ENCODE peak calls at places on chromosomes 12 and 14, in five cellular contexts. A, R, U, M and T are unnamed samples.
A peak's percentile ranks its signal among the peaks of the same experiment; 100 is the strongest.

GRCh38 chr12:105235747-105236476 is at the start of gene APPL2:
- DNase-seq in U (peak; percentile 80), M (peak; percentile 94), R (peak; percentile 92), A (peak; percentile 91), T (peak; percentile 92)

GRCh38 chr12:46401703-46402102 is 29.1 kb upstream of the SLC38A2 start:
- DNase-seq in U (no peak), M (no peak), R (no peak), A (no peak), T (no peak)

GRCh38 chr12:48889679-48890078 is 24.0 kb upstream of the RND1 start:
- DNase-seq in M (no peak), U (no peak), A (no peak), R (no peak), T (no peak)

GRCh38 chr12:22190-22529 is 44.4 kb upstream of the IQSEC3 start:
- DNase-seq in M (peak; percentile 34), R (no peak), U (no peak), A (no peak), T (no peak)

GRCh38 chr12:32455607-32456063 is 56.3 kb downstream of the FGD4 start:
- DNase-seq in A (no peak), R (no peak), U (no peak), M (no peak), T (no peak)

GRCh38 chr12:47803196-47803875 is 16.4 kb downstream of the HDAC7 start:
- DNase-seq in U (no peak), M (peak; percentile 61), R (no peak), A (no peak), T (no peak)

GRCh38 chr12:104694711-104695110 is 238.0 kb downstream of the CHST11 start:
- DNase-seq in M (no peak), A (no peak), U (no peak), R (no peak), T (no peak)

GRCh38 chr12:50024804-50025186 is 499 bp downstream of the RACGAP1 start:
- DNase-seq in A (no peak), U (no peak), R (no peak), M (no peak), T (no peak)

GRCh38 chr12:54032627-54033100 is at the start of gene HOXC5:
- DNase-seq in R (peak; percentile 67), A (peak; percentile 84), U (peak; percentile 73), M (no peak), T (peak; percentile 68)

GRCh38 chr12:120093592-120094355 is 22.8 kb downstream of the RAB35 start:
- DNase-seq in A (no peak), U (no peak), R (no peak), M (peak; percentile 73), T (no peak)

GRCh38 chr14:105774001-105774400 is 247.6 kb downstream of the TMEM121 start:
- DNase-seq in R (no peak), M (no peak), U (no peak), A (no peak), T (no peak)

GRCh38 chr14:73833024-73833423 is 18.6 kb upstream of the PTGR2 start:
- DNase-seq in M (no peak), R (no peak), A (no peak), U (no peak), T (no peak)

GRCh38 chr14:85867450-85867849 is 337.5 kb downstream of the FLRT2 start:
- DNase-seq in U (no peak), A (no peak), R (no peak), M (no peak), T (no peak)

GRCh38 chr12:88529531-88530488 is 50.5 kb downstream of the KITLG start:
- DNase-seq in A (no peak), U (no peak), R (no peak), M (no peak), T (no peak)

GRCh38 chr12:90896164-90896563 is 58.8 kb downstream of the CCER1 start:
- DNase-seq in A (no peak), U (no peak), R (no peak), M (no peak), T (no peak)

GRCh38 chr14:100906420-100906819 is 2.9 kb upstream of the RTL1 start:
- DNase-seq in A (no peak), U (no peak), M (no peak), R (no peak), T (no peak)

GRCh38 chr14:44204061-44204815 is 302.8 kb downstream of the FSCB start:
- DNase-seq in M (no peak), U (no peak), A (no peak), R (no peak), T (no peak)

GRCh38 chr12:53530920-53531319 is 23.6 kb upstream of the NPFF start:
- DNase-seq in U (no peak), M (no peak), R (no peak), A (no peak), T (no peak)

DNA sequence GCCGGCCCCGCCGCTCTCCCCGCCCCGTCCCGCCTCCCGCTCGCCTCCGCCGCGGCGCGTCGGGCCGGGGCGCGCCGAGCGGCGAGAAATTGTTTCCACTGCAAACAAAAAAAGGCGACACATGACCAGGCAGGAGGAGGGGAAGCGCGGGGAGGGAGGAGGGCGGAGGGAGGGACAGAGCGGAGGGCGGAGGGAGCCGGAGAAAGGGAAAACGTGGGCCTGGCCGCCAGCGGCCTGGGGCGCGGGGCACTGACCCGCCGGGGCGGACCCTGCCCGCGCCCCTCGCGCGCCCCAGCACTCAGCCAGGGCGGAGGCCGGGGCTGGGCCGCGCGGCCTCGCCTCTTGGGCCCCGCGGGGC is at the start of gene FOXN3:
- DNase-seq in A (peak; percentile 92), M (peak; percentile 97), U (peak; percentile 90), R (peak; percentile 80), T (peak; percentile 82)
- TF ChIP-seq POLR2A in A (no peak), M (no peak), U (no peak), R (no peak), T (peak; percentile 30)

DNA sequence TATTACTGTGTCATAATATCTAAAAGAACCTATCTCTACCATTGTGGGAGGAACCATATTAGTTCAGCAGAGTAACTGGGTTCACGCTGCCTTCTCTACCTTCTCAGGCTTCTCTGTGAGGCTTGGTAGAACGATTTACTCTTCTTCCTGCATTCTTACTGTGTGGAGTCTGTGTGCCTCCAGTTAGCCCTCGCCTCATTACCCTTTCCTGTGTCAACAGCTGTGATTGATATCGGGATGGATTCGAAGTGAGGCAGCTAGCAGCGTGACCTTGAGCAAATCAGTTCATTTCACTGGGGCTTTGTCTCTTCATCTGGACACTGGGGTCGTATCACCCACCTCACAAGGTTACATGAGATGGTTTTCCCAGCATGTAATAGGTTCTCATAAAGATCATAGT is 4.6 kb upstream of the VRK1 start:
- DNase-seq in M (no peak), A (no peak), R (no peak), U (no peak), T (no peak)
- TF ChIP-seq POLR2AphosphoS5 in M (no peak), A (no peak), R (no peak), U (no peak), T (no peak)

GRCh38 chr12:93378373-93379310 is 917 bp downstream of the NUDT4 start:
- DNase-seq in A (peak; percentile 37), R (peak; percentile 43), U (no peak), M (peak; percentile 68), T (peak; percentile 48)
- TF ChIP-seq POLR2A in A (no peak), R (peak; percentile 34), U (peak; percentile 8), M (no peak), T (peak; percentile 25)

DNA sequence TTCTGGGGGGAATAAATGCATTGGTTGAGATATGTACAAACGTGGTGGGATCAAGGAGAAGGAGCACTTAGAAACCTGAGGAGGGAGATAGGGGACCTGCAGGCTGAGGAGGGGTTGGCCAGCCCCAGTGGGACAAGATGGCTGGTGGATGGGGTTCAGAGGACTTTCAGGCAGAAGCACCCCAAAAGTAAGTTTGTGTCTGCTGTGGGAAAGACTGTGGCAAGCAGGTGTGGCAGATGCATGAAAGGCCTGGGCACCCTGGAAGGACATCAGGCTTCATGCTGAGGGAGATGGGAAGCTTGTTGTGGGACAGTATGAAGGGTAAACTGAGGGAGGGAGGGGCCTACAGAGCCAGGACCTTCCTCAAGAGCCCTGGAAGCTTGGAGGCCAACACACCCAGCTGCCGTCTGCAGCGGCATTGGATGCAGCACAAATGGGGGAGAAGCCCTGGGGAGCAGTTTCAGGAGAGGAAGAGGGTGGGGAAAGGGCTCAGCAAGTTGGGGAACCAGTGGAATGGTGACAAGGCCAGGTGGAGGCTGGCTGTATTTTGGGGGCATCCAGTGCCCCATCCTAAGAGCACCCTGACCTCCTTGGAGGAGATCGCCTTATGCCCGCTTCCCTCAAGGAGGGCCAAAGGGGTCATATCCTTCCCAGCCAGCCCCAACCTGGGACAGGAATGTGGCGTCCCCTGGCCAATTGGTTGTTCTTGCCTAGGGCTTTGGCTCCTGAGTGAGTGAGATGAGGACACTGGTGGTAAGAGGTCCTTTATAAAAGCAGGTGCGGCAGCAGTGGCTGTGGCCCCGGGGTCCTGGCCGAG is 20.8 kb downstream of the NFKBIA start:
- DNase-seq in M (no peak), A (no peak), U (no peak), R (no peak), T (no peak)
- TF ChIP-seq POLR2AphosphoS5 in M (no peak), A (no peak), U (no peak), R (no peak), T (no peak)

DNA sequence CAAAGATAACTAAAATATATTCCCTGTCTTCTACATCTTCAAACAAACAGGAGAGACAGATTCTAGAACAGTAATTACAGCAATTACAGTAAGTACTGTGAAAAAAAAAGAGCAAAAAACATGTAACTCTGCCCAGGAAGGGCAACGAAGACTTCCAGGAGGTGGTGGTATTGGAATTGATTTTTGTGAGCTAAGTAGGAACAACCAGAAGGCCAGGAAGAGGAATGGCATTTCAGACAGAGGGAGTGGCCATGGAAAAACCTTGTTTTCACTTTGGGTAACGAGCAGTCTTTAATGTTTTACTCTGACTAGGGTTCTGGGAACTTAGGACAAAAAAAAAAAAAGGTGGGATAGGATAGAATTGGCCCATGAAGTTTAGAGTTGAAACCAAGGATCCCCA is 196.3 kb upstream of the PLEKHG7 start:
- DNase-seq in R (no peak), A (no peak), M (no peak), U (no peak), T (no peak)
- TF ChIP-seq POLR2A in R (no peak), A (no peak), M (no peak), U (no peak), T (no peak)

DNA sequence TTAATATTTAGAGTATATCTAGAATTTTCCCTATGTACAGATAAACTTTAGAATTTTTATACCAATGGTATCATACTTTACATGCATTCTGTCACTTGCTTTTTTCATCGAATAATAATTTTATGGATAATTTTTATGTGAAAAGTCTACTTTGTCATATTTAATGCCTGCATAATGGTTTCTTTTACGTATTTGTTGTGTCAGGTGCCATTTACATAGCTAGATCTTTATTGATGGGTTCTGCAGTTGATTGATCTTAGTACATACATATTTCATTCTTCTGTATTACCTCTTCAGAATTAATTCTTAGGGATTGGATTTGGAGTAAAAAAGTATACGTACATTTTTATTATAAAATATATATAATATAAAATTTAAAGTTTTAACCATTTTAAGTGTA is 77.7 kb upstream of the NEDD1 start:
- DNase-seq in M (no peak), R (no peak), A (no peak), U (no peak), T (no peak)
- TF ChIP-seq POLR2AphosphoS5 in M (no peak), R (no peak), A (no peak), U (no peak), T (no peak)

GRCh38 chr12:7369274-7369729 is 65.4 kb downstream of the ACSM4 start:
- DNase-seq in R (no peak), A (no peak), M (peak; percentile 66), U (peak; percentile 78), T (no peak)
- TF ChIP-seq POLR2A in R (no peak), A (no peak), M (no peak), U (no peak), T (no peak)